ENCODE peak calls at places on chromosome 19, in four cellular contexts. One of them, this sample, is unnamed.

GRCh38 chr19:49912965-49913685 is 15.9 kb upstream of the ATF5 start:
- DNase-seq in suprapubic skin: no peak
- DNase-seq in hypothalamus: no peak
- DNase-seq in ELF-1: peak; percentile 73
- DNase-seq in this sample: no peak

GRCh38 chr19:54480048-54480447 is 7.0 kb upstream of the CDC42EP5 start:
- DNase-seq in suprapubic skin: no peak
- DNase-seq in hypothalamus: no peak
- DNase-seq in ELF-1: no peak
- DNase-seq in this sample: no peak

GRCh38 chr19:32456406-32456805 is 50.8 kb downstream of the DPY19L3 start:
- DNase-seq in suprapubic skin: no peak
- DNase-seq in hypothalamus: no peak
- DNase-seq in ELF-1: no peak
- DNase-seq in this sample: no peak

GRCh38 chr19:10952809-10953208 is 8.0 kb upstream of the SMARCA4 start:
- DNase-seq in suprapubic skin: no peak
- DNase-seq in hypothalamus: no peak
- DNase-seq in ELF-1: peak; percentile 63
- DNase-seq in this sample: no peak

GRCh38 chr19:15252398-15253018 is 20.3 kb upstream of the EPHX3 start:
- DNase-seq in suprapubic skin: no peak
- DNase-seq in hypothalamus: peak; percentile 38
- DNase-seq in ELF-1: peak; percentile 40
- DNase-seq in this sample: no peak

GRCh38 chr19:34904846-34905527 is 21.7 kb upstream of the ZNF30 start:
- DNase-seq in suprapubic skin: no peak
- DNase-seq in hypothalamus: no peak
- DNase-seq in ELF-1: peak; percentile 49
- DNase-seq in this sample: no peak

GRCh38 chr19:2722541-2723344 is 1.6 kb upstream of the DIRAS1 start:
- DNase-seq in suprapubic skin: no peak
- DNase-seq in hypothalamus: peak; percentile 31
- DNase-seq in ELF-1: no peak
- DNase-seq in this sample: peak; percentile 40

GRCh38 chr19:16888629-16889371 is at the start of gene F2RL3:
- DNase-seq in suprapubic skin: peak; percentile 76
- DNase-seq in hypothalamus: no peak
- DNase-seq in ELF-1: no peak
- DNase-seq in this sample: no peak

GRCh38 chr19:7928741-7929701 is 3.1 kb upstream of the CTXN1 start:
- DNase-seq in suprapubic skin: peak; percentile 79
- DNase-seq in hypothalamus: no peak
- DNase-seq in ELF-1: peak; percentile 76
- DNase-seq in this sample: peak; percentile 74

GRCh38 chr19:17772172-17772571 is 20.9 kb downstream of the FCHO1 start:
- DNase-seq in suprapubic skin: no peak
- DNase-seq in hypothalamus: no peak
- DNase-seq in ELF-1: peak; percentile 34
- DNase-seq in this sample: no peak

GRCh38 chr19:2578911-2579677 is 103.2 kb downstream of the GADD45B start:
- DNase-seq in suprapubic skin: peak; percentile 95
- DNase-seq in hypothalamus: peak; percentile 76
- DNase-seq in ELF-1: peak; percentile 97
- DNase-seq in this sample: peak; percentile 61

GRCh38 chr19:6828698-6829633 is 56.5 kb downstream of the VAV1 start:
- DNase-seq in suprapubic skin: no peak
- DNase-seq in hypothalamus: no peak
- DNase-seq in ELF-1: peak; percentile 69
- DNase-seq in this sample: no peak

GRCh38 chr19:46076951-46077814 is 36.4 kb upstream of the IGFL4 start:
- DNase-seq in suprapubic skin: no peak
- DNase-seq in hypothalamus: peak; percentile 61
- DNase-seq in ELF-1: peak; percentile 87
- DNase-seq in this sample: peak; percentile 66

This sample was measured in HS-5.